ENCODE peak calls at places on chromosomes 2 and 18, in eight cellular contexts. T, G, E, U, R, B, A and N are unnamed samples.

GRCh38 chr2:68714866-68715265 is 19.7 kb upstream of the ARHGAP25 start:
- DNase-seq in E (no peak), A (no peak), R (no peak), G (no peak), B (no peak), T (no peak), U (no peak), N (no peak)

GRCh38 chr2:27977623-27978312 is 87.2 kb downstream of the BABAM2 start:
- DNase-seq in B (peak; percentile 91), G (no peak), T (no peak), E (no peak), U (peak; percentile 57), A (peak; percentile 20), R (peak; percentile 17), N (peak; percentile 95)

GRCh38 chr2:232133078-232133477 is 171.6 kb downstream of the DIS3L2 start:
- DNase-seq in A (no peak), U (peak; percentile 13), T (no peak), G (no peak), B (peak; percentile 7), R (no peak), E (peak; percentile 34), N (no peak)

GRCh38 chr2:136238214-136238551 is 120.2 kb upstream of the CXCR4 start:
- DNase-seq in T (no peak), E (no peak), R (no peak), A (no peak), G (no peak), B (no peak), U (no peak), N (no peak)

GRCh38 chr2:242060212-242060835 is 190.8 kb downstream of the RTP5 start:
- DNase-seq in G (no peak), A (no peak), E (no peak), B (no peak), T (no peak), U (peak; percentile 76), R (no peak), N (peak; percentile 23)

GRCh38 chr18:55524353-55525123 is 63.5 kb downstream of the TCF4 start:
- DNase-seq in A (no peak), B (no peak), R (no peak), E (no peak), U (no peak), G (no peak), T (no peak), N (no peak)

GRCh38 chr2:58428286-58428552 is 187.1 kb upstream of the FANCL start:
- DNase-seq in E (peak; percentile 64), R (no peak), T (no peak), A (no peak), G (no peak), B (peak; percentile 26), U (no peak), N (no peak)

GRCh38 chr2:151043484-151043883 is 218.2 kb downstream of the RBM43 start:
- DNase-seq in T (no peak), E (no peak), U (no peak), A (no peak), G (no peak), R (no peak), B (no peak), N (no peak)

GRCh38 chr2:197079832-197080555 is 153.5 kb upstream of the PGAP1 start:
- DNase-seq in G (no peak), R (no peak), B (no peak), E (no peak), A (no peak), T (no peak), U (no peak), N (peak; percentile 34)

GRCh38 chr2:135694711-135695110 is 46.9 kb upstream of the UBXN4 start:
- DNase-seq in B (no peak), U (peak; percentile 21), T (no peak), G (no peak), R (no peak), A (no peak), E (no peak), N (no peak)

GRCh38 chr2:173090973-173091660 is 15.5 kb downstream of the MAP3K20 start:
- DNase-seq in A (no peak), G (no peak), T (no peak), B (no peak), E (no peak), U (no peak), R (no peak), N (no peak)

GRCh38 chr2:72041638-72042111 is 106.0 kb downstream of the CYP26B1 start:
- DNase-seq in B (no peak), A (no peak), G (no peak), E (no peak), R (no peak), U (no peak), T (no peak), N (no peak)

GRCh38 chr2:85988210-85988913 is 99.6 kb upstream of the ST3GAL5 start:
- DNase-seq in E (no peak), R (no peak), G (no peak), U (peak; percentile 43), A (no peak), B (no peak), T (no peak), N (peak; percentile 47)

GRCh38 chr2:118177318-118177717 is 89.0 kb downstream of the INSIG2 start:
- DNase-seq in E (no peak), G (no peak), B (no peak), A (peak; percentile 35), T (no peak), U (no peak), R (no peak), N (no peak)

GRCh38 chr2:101307950-101308431 is 510 bp downstream of the RNF149 start:
- DNase-seq in B (peak; percentile 15), E (peak; percentile 35), R (no peak), U (peak; percentile 15), G (peak; percentile 39), A (no peak), T (no peak), N (no peak)

GRCh38 chr2:232210306-232210705 is 168.2 kb upstream of the ALPP start:
- DNase-seq in A (no peak), G (no peak), T (no peak), B (no peak), R (no peak), E (no peak), U (no peak), N (no peak)

GRCh38 chr2:67013821-67014220 is 383.3 kb upstream of the ETAA1 start:
- DNase-seq in U (no peak), T (no peak), E (no peak), A (no peak), B (no peak), G (no peak), R (no peak), N (no peak)

GRCh38 chr2:1590611-1591460 is 153.5 kb downstream of the PXDN start:
- DNase-seq in E (peak; percentile 35), U (no peak), T (no peak), A (no peak), G (no peak), B (no peak), R (no peak), N (no peak)

GRCh38 chr2:182816856-182817255 is 49.6 kb downstream of the FRZB start:
- DNase-seq in G (no peak), T (no peak), R (no peak), B (no peak), A (no peak), U (no peak), E (no peak), N (no peak)

GRCh38 chr2:120780402-120780801 is 44.7 kb downstream of the GLI2 start:
- DNase-seq in U (no peak), T (no peak), A (no peak), B (no peak), G (no peak), E (no peak), R (no peak), N (no peak)

GRCh38 chr2:209458018-209458979 is 34.5 kb downstream of the MAP2 start:
- DNase-seq in U (no peak), R (no peak), T (no peak), B (no peak), G (no peak), A (no peak), E (no peak), N (no peak)

GRCh38 chr2:29129586-29130281 is 14.5 kb downstream of the CLIP4 start:
- DNase-seq in A (no peak), T (no peak), R (no peak), G (no peak), B (peak; percentile 58), E (no peak), U (no peak), N (no peak)

GRCh38 chr2:239626971-239627598 is 226.3 kb upstream of the HDAC4 start:
- DNase-seq in E (no peak), A (no peak), B (no peak), R (no peak), T (no peak), U (peak; percentile 33), G (no peak), N (no peak)

GRCh38 chr18:62372156-62372555 is 47.0 kb downstream of the TNFRSF11A start:
- DNase-seq in R (no peak), E (no peak), G (no peak), U (no peak), T (no peak), B (no peak), A (no peak), N (no peak)

GRCh38 chr18:76398899-76399612 is 96.0 kb downstream of the ZNF516 start:
- DNase-seq in G (peak; percentile 80), R (peak; percentile 76), U (peak; percentile 96), B (peak; percentile 50), A (peak; percentile 81), T (peak; percentile 65), E (peak; percentile 84), N (no peak)

GRCh38 chr2:16161768-16162490 is 221.6 kb downstream of the MYCN start:
- DNase-seq in U (no peak), T (no peak), G (no peak), E (no peak), R (no peak), B (no peak), A (no peak), N (no peak)

GRCh38 chr2:55419236-55419513 is 481 bp downstream of the CCDC88A start:
- DNase-seq in G (no peak), T (no peak), U (peak; percentile 11), E (no peak), B (peak; percentile 62), A (no peak), R (peak; percentile 1), N (no peak)

GRCh38 chr2:85813211-85813977 is 59.6 kb downstream of the ATOH8 start:
- DNase-seq in E (no peak), T (no peak), B (no peak), U (no peak), R (no peak), G (no peak), A (no peak), N (no peak)

GRCh38 chr18:33201509-33201926 is 239.0 kb downstream of the CCDC178 start:
- DNase-seq in T (no peak), U (no peak), B (peak; percentile 6), G (no peak), A (no peak), R (no peak), E (peak; percentile 64), N (no peak)

GRCh38 chr18:37389684-37390368 is 175.8 kb downstream of the CELF4 start:
- DNase-seq in G (no peak), E (no peak), U (no peak), A (no peak), T (no peak), B (no peak), R (no peak), N (no peak)

GRCh38 chr2:238939521-238940403 is 91.9 kb downstream of the TWIST2 start:
- DNase-seq in E (no peak), B (no peak), U (no peak), A (no peak), T (no peak), R (no peak), G (no peak), N (no peak)

GRCh38 chr2:7672027-7672684 is 754.9 kb downstream of the RNF144A start:
- DNase-seq in T (peak; percentile 11), G (peak; percentile 59), R (peak; percentile 65), A (peak; percentile 72), U (no peak), B (peak; percentile 75), E (peak; percentile 93), N (no peak)

GRCh38 chr2:129768485-129769258 is 210.8 kb upstream of the RAB6C start:
- DNase-seq in U (no peak), B (no peak), T (no peak), R (no peak), A (no peak), E (no peak), G (no peak), N (no peak)

GRCh38 chr2:113760400-113760799 is 4.0 kb upstream of the SLC35F5 start:
- DNase-seq in A (no peak), G (no peak), T (no peak), R (no peak), E (no peak), B (no peak), U (peak; percentile 13), N (peak; percentile 54)